ENCODE peak calls at places on chromosomes 12 and 14, in four cellular contexts. Y is endothelial cell, V is H54, E is heart left ventricle. G is an unnamed sample.

GRCh38 chr14:53894456-53894855 is 62.2 kb downstream of the BMP4 start:
- DNase-seq in Y (no peak), V (no peak), E (no peak), G (peak; percentile 75)

GRCh38 chr12:96242597-96242996 is 48.4 kb downstream of the ELK3 start:
- DNase-seq in Y (no peak), V (no peak), E (peak; percentile 47), G (no peak)

GRCh38 chr12:91009319-91009950 is 4.7 kb upstream of the EPYC start:
- DNase-seq in Y (no peak), V (no peak), E (no peak), G (peak; percentile 33)

GRCh38 chr14:74579447-74580274 is 32.4 kb downstream of the LTBP2 start:
- DNase-seq in Y (no peak), V (peak; percentile 55), E (peak; percentile 17), G (peak; percentile 89)

GRCh38 chr14:30006695-30007094 is 79.0 kb upstream of the PRKD1 start:
- DNase-seq in Y (no peak), V (no peak), E (no peak), G (no peak)

GRCh38 chr12:131855521-131856142 is 27.4 kb downstream of the MMP17 start:
- DNase-seq in Y (no peak), V (no peak), E (no peak), G (no peak)

GRCh38 chr12:94049718-94050117 is 98.7 kb upstream of the PLXNC1 start:
- DNase-seq in Y (no peak), V (no peak), E (no peak), G (no peak)

GRCh38 chr12:131796411-131796736 is 31.8 kb upstream of the MMP17 start:
- DNase-seq in Y (no peak), V (no peak), E (no peak), G (no peak)

GRCh38 chr12:79114896-79115295 is 250.3 kb downstream of the SYT1 start:
- DNase-seq in Y (no peak), V (no peak), E (no peak), G (no peak)

GRCh38 chr12:52907092-52907810 is 2.4 kb upstream of the KRT8 start:
- DNase-seq in Y (no peak), V (no peak), E (no peak), G (no peak)

GRCh38 chr14:106021832-106022231 is 495.4 kb downstream of the TMEM121 start:
- DNase-seq in Y (no peak), V (no peak), E (no peak), G (no peak)

GRCh38 chr12:25994901-25995625 is 36.6 kb downstream of the RASSF8 start:
- DNase-seq in Y (no peak), V (no peak), E (no peak), G (peak; percentile 43)

GRCh38 chr12:124764451-124764850 is 99.2 kb downstream of the SCARB1 start:
- DNase-seq in Y (no peak), V (no peak), E (no peak), G (peak; percentile 88)

GRCh38 chr12:42729532-42729895 is 140.0 kb upstream of the PRICKLE1 start:
- DNase-seq in Y (no peak), V (no peak), E (no peak), G (no peak)

GRCh38 chr14:102218688-102219087 is 79.0 kb downstream of the WDR20 start:
- DNase-seq in Y (no peak), V (no peak), E (peak; percentile 25), G (no peak)

GRCh38 chr14:105475916-105476845 is 1.6 kb downstream of the CRIP2 start:
- DNase-seq in Y (peak; percentile 62), V (no peak), E (peak; percentile 82), G (peak; percentile 50)

GRCh38 chr12:63917864-63918742 is 73.6 kb downstream of the SRGAP1 start:
- DNase-seq in Y (no peak), V (peak; percentile 19), E (no peak), G (peak; percentile 99)

GRCh38 chr12:89661706-89662330 is 46.8 kb downstream of the ATP2B1 start:
- DNase-seq in Y (no peak), V (no peak), E (no peak), G (no peak)

GRCh38 chr14:104561661-104562495 is 17.7 kb upstream of the C14orf180 start:
- DNase-seq in Y (no peak), V (no peak), E (peak; percentile 24), G (no peak)

GRCh38 chr14:34997762-34998161 is 15.0 kb downstream of the SRP54 start:
- DNase-seq in Y (no peak), V (no peak), E (no peak), G (no peak)

GRCh38 chr14:50772361-50772760 is 58.6 kb downstream of the NIN start:
- DNase-seq in Y (no peak), V (no peak), E (no peak), G (peak; percentile 79)